ENCODE peak calls at places on chromosomes 3 and 15, in six cellular contexts. B is fibroblast of lung, M is GM23338, P is hepatocyte, U is astrocyte, I is GM23248. A is an unnamed sample.

GRCh38 chr3:189286188-189286587 is 114.4 kb downstream of the TPRG1 start:
- DNase-seq in P (no peak), M (no peak), U (no peak), B (no peak), I (no peak), A (no peak)

GRCh38 chr3:188360364-188360881 is 206.5 kb downstream of the LPP start:
- DNase-seq in M (no peak), U (no peak), I (no peak), P (no peak), B (no peak), A (no peak)

GRCh38 chr3:155912574-155913190 is 42.2 kb downstream of the GMPS start:
- DNase-seq in M (no peak), B (peak; percentile 76), I (peak; percentile 34), U (peak; percentile 70), P (no peak), A (no peak)

GRCh38 chr15:101361418-101361817 is 66.4 kb upstream of the SNRPA1 start:
- DNase-seq in I (no peak), P (no peak), U (no peak), B (no peak), M (no peak), A (peak; percentile 37)

GRCh38 chr15:39744334-39745103 is 38.1 kb downstream of the FSIP1 start:
- DNase-seq in P (no peak), I (no peak), B (no peak), M (peak; percentile 67), U (no peak), A (no peak)

GRCh38 chr3:82423485-82423884 is 662.0 kb upstream of the GBE1 start:
- DNase-seq in P (no peak), M (peak; percentile 72), U (no peak), I (no peak), B (no peak), A (no peak)

GRCh38 chr3:16069149-16069922 is 105.1 kb upstream of the GALNT15 start:
- DNase-seq in U (peak; percentile 98), B (peak; percentile 99), P (peak; percentile 64), M (no peak), I (peak; percentile 79), A (peak; percentile 46)

GRCh38 chr15:69081310-69082004 is 67.0 kb downstream of the NOX5 start:
- DNase-seq in P (no peak), B (peak; percentile 72), I (peak; percentile 53), M (peak; percentile 52), U (peak; percentile 54), A (peak; percentile 55)

GRCh38 chr3:178960191-178960590 is 111.4 kb downstream of the ZMAT3 start:
- DNase-seq in B (no peak), M (no peak), I (no peak), U (no peak), P (no peak), A (no peak)

GRCh38 chr3:194828926-194829325 is 143.2 kb downstream of the FAM43A start:
- DNase-seq in I (no peak), M (no peak), U (no peak), P (no peak), B (no peak), A (no peak)

GRCh38 chr3:184262166-184262926 is 993 bp upstream of the CAMK2N2 start:
- DNase-seq in B (no peak), I (peak; percentile 22), U (no peak), P (peak; percentile 54), M (peak; percentile 47), A (no peak)

GRCh38 chr3:141414800-141415462 is 46.6 kb downstream of the ZBTB38 start:
- DNase-seq in M (no peak), I (peak; percentile 62), U (peak; percentile 89), P (no peak), B (peak; percentile 87), A (no peak)

GRCh38 chr3:157618075-157618760 is 115.0 kb upstream of the VEPH1 start:
- DNase-seq in M (peak; percentile 80), I (peak; percentile 73), U (peak; percentile 72), B (peak; percentile 79), P (peak; percentile 53), A (peak; percentile 63)

GRCh38 chr3:43425829-43426228 is 139.5 kb downstream of the SNRK start:
- DNase-seq in B (no peak), P (no peak), U (no peak), M (peak; percentile 38), I (no peak), A (no peak)

GRCh38 chr15:60635507-60636352 is 156.8 kb upstream of the ICE2 start:
- DNase-seq in M (no peak), P (no peak), I (no peak), U (peak; percentile 12), B (peak; percentile 36), A (no peak)

GRCh38 chr15:81480645-81481053 is 106.6 kb upstream of the TMC3 start:
- DNase-seq in I (peak; percentile 68), B (peak; percentile 39), U (peak; percentile 19), M (peak; percentile 78), P (peak; percentile 86), A (peak; percentile 66)

GRCh38 chr15:55660153-55660552 is 72.0 kb upstream of the PYGO1 start:
- DNase-seq in M (peak; percentile 30), B (no peak), I (no peak), U (no peak), P (no peak), A (no peak)

GRCh38 chr15:42528970-42529369 is 19.6 kb downstream of the LRRC57 start:
- DNase-seq in U (no peak), M (no peak), P (no peak), B (no peak), I (no peak), A (no peak)

GRCh38 chr3:181230258-181230657 is 240.7 kb upstream of the DNAJC19 start:
- DNase-seq in B (no peak), P (no peak), U (no peak), M (peak; percentile 52), I (no peak), A (peak; percentile 6)
- H3K4me1 ChIP-seq in B (no peaks in the 10 kb centered on the region), P (no peaks in the 10 kb centered on the region), U (no peaks in the 10 kb centered on the region), M (no peaks in the 10 kb centered on the region), I (no peaks in the 10 kb centered on the region), A (no peaks in the 10 kb centered on the region)

GRCh38 chr3:68007621-68008226 is 353.3 kb upstream of the SUCLG2 start:
- DNase-seq in I (no peak), P (peak; percentile 32), U (no peak), B (no peak), M (peak; percentile 71), A (no peak)
- TF ChIP-seq EZH2 in I (no peak), P (no peak), U (no peak), B (no peak), M (no peak), A (no peak)

GRCh38 chr15:63818628-63819027 is 15.1 kb downstream of the HERC1 start:
- DNase-seq in M (no peak), B (no peak), I (no peak), P (no peak), U (no peak), A (no peak)
- H3K4me1 ChIP-seq in M (peaks cover 39% of the 10 kb centered on the region), B (no peaks in the 10 kb centered on the region), I (no peaks in the 10 kb centered on the region), P (no peaks in the 10 kb centered on the region), U (no peaks in the 10 kb centered on the region), A (no peaks in the 10 kb centered on the region)

DNA sequence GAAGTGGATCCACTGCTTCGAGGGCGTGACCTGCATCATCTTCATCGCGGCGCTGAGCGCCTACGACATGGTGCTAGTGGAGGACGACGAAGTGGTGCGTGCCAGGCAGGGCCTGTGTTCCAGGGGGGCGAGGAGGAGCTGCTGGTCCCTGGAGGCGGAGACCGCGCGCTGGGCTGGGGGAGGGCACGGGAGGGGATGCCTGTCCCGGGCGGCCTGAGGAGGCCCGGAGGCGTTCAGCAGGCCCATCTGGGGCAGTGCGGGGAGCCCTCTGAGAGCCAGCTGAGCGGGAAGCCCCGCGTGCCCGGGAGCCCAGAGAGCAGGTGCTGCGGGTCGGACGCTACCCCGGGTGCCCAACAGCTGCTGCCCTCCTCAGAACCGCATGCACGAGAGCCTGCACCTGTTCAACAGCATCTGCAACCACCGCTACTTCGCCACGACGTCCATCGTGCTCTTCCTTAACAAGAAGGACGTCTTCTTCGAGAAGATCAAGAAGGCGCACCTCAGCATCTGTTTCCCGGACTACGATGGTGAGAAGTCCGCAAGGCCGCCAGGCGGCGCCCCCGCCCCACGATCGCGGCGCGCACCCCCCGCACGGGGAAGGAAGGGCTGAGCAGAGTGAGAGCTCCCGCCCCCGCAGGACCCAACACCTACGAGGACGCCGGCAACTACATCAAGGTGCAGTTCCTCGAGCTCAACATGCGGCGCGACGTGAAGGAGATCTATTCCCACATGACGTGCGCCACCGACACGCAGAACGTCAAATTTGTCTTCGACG is 2.9 kb downstream of the GNAT1 start:
- DNase-seq in U (peak; percentile 13), B (peak; percentile 44), I (peak; percentile 77), P (peak; percentile 73), M (peak; percentile 82), A (peak; percentile 55)
- TF ChIP-seq EZH2 in U (peak; percentile 34), B (peak; percentile 73), I (peak; percentile 15), P (no peak), M (no peak), A (no peak)

DNA sequence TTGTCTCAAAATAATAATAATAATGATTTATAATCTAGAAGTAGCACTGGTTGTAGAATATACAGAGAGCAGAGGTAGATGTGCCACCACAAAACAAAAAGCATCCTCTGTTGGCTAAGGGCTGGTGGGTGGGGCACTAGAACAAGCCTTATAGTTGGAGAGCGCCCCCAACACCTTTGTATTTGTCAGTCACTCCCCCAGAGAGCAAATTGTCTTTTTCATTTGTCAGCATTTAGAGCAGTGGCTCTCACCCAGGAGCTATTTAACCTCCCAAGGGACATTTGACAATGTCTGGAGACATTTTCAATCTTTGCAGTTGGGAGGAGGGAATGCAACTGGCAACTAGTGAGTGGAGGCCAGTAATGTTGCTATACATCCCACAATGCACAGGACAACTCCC is 6.3 kb downstream of the KAT2B start:
- DNase-seq in B (no peak), M (no peak), U (no peak), P (no peak), I (no peak), A (no peak)
- H3K4me1 ChIP-seq in B (peaks cover 11% of the 10 kb centered on the region), M (no peaks in the 10 kb centered on the region), U (peaks cover 5% of the 10 kb centered on the region), P (peaks cover 16% of the 10 kb centered on the region), I (peaks cover 23% of the 10 kb centered on the region), A (no peaks in the 10 kb centered on the region)

GRCh38 chr3:65745306-65745705 is 293.4 kb downstream of the MAGI1 start:
- DNase-seq in U (no peak), B (no peak), I (no peak), M (no peak), P (no peak), A (no peak)
- TF ChIP-seq EZH2 in U (no peak), B (no peak), I (no peak), M (no peak), P (no peak), A (no peak)

DNA sequence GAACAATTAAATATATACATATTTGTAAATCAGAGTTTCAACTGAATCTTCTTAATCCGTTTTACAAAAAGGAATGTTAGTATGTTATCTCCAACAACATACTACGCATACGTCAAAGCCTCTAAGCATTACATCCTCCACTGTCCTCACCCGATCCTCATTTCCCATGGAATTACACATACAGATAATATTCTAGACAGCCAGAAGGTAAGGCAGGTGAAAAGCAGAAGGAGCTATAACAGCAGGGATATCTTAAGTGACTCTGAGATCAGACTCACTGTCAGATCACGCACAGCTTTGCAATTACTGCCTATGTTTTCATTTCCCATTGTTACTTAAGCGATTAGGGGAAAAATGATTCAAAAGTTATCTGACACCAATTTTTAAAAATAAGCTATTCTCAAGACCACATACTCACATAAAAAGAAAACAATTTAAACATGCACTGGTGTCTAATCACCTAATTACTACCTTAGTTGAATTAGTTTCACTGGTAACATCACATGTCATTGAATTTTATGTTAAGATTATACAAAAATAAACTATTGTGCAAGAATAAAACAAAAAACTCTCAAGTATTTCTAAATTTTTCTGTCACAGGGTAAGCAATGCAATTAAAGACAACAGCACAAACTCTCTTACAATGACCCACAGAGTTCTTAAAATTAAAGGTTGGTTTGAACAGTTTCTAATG is 92.8 kb downstream of the TBL1XR1 start:
- DNase-seq in U (no peak), P (no peak), B (no peak), I (no peak), M (no peak), A (no peak)
- H3K4me1 ChIP-seq in U (peaks cover 7% of the 10 kb centered on the region), P (peaks cover 32% of the 10 kb centered on the region), B (peaks cover 4% of the 10 kb centered on the region), I (peaks cover 7% of the 10 kb centered on the region), M (peaks cover 72% of the 10 kb centered on the region), A (peaks cover 53% of the 10 kb centered on the region)